ENCODE peak calls at places on chromosomes 16 and 17, in seven cellular contexts. Y is endothelial cell of umbilical vein, I is HL-60, E is transverse colon, B is suprapubic skin, M is GM23338, R is HCT116. S is an unnamed sample.
A peak's percentile ranks its signal among the peaks of the same experiment; 100 is the strongest.

GRCh38 chr17:6261496-6261895 is 173.4 kb downstream of the AIPL1 start:
- DNase-seq in Y (no peak), I (no peak), E (no peak), B (no peak), M (peak; percentile 22), R (no peak), S (no peak)

GRCh38 chr17:64460955-64461354 is 12.0 kb downstream of the MILR1 start:
- DNase-seq in Y (peak; percentile 70), I (no peak), E (no peak), B (no peak), M (no peak), R (no peak), S (no peak)

GRCh38 chr17:21513012-21513570 is 136.9 kb downstream of the KCNJ12 start:
- DNase-seq in Y (peak; percentile 64), I (peak; percentile 68), E (peak; percentile 77), B (peak; percentile 90), M (peak; percentile 88), R (peak; percentile 57), S (peak; percentile 62)

GRCh38 chr17:29570521-29570920 is 2.0 kb downstream of the TP53I13 start:
- DNase-seq in Y (no peak), I (no peak), E (peak; percentile 49), B (peak; percentile 77), M (no peak), R (no peak), S (no peak)

GRCh38 chr16:10466861-10467260 is 81.0 kb downstream of the ATF7IP2 start:
- DNase-seq in Y (no peak), I (no peak), E (no peak), B (no peak), M (no peak), R (no peak), S (no peak)

GRCh38 chr16:28162326-28162877 is 49.4 kb downstream of the XPO6 start:
- DNase-seq in Y (no peak), I (no peak), E (no peak), B (no peak), M (no peak), R (no peak), S (no peak)

GRCh38 chr17:76544123-76544915 is 4.5 kb downstream of the PRCD start:
- DNase-seq in Y (no peak), I (no peak), E (no peak), B (no peak), M (peak; percentile 27), R (no peak), S (no peak)

GRCh38 chr16:60755907-60756306 is 1280.3 kb downstream of the CDH8 start:
- DNase-seq in Y (no peak), I (no peak), E (no peak), B (no peak), M (no peak), R (no peak), S (no peak)

GRCh38 chr16:66712512-66712911 is 16.0 kb upstream of the CMTM4 start:
- DNase-seq in Y (no peak), I (no peak), E (no peak), B (no peak), M (no peak), R (no peak), S (no peak)

GRCh38 chr17:60390881-60391418 is 983 bp downstream of the USP32 start:
- DNase-seq in Y (peak; percentile 81), I (peak; percentile 32), E (peak; percentile 38), B (no peak), M (no peak), R (no peak), S (peak; percentile 29)

GRCh38 chr16:87483481-87483880 is 9.3 kb downstream of the ZCCHC14 start:
- DNase-seq in Y (no peak), I (no peak), E (no peak), B (no peak), M (no peak), R (no peak), S (no peak)

GRCh38 chr17:2444382-2444781 is 43.5 kb upstream of the MNT start:
- DNase-seq in Y (no peak), I (no peak), E (no peak), B (no peak), M (no peak), R (no peak), S (no peak)

GRCh38 chr17:77602062-77602746 is 356.3 kb upstream of the TNRC6C start:
- DNase-seq in Y (no peak), I (no peak), E (peak; percentile 46), B (peak; percentile 85), M (no peak), R (no peak), S (peak; percentile 85)

GRCh38 chr17:48492401-48493298 is 38.2 kb downstream of the HOXB1 start:
- DNase-seq in Y (peak; percentile 62), I (no peak), E (peak; percentile 80), B (peak; percentile 85), M (peak; percentile 72), R (no peak), S (peak; percentile 49)

GRCh38 chr17:67227488-67227887 is 17.5 kb downstream of the HELZ start:
- DNase-seq in Y (no peak), I (no peak), E (no peak), B (no peak), M (no peak), R (no peak), S (no peak)

GRCh38 chr16:73956592-73957495 is 339.8 kb upstream of the PSMD7 start:
- DNase-seq in Y (peak; percentile 53), I (peak; percentile 56), E (peak; percentile 69), B (no peak), M (peak; percentile 87), R (peak; percentile 32), S (peak; percentile 49)

DNA sequence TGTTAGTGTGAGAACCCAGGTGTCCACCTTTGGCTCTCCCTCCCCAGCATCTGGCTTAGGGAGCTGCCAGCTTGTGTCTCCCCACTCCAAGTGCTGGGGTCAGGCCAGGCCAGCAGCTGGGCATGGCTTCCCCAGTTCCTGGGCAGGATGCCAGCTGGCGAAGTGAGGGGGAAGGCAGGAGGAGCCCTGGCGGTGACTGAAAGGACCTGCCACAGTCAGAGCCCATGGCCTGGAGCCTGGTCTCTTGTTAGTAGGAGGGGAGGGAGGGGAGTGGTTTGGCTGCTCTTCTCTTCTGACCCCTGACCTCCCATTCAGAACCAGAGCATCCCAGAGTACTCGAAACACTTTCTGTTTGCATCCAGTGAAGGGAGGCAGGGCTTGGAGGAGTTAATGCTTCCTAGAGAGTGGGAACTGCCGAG is 586 bp downstream of the CHD3 start:
- DNase-seq in Y (peak; percentile 93), I (peak; percentile 81), E (peak; percentile 96), B (peak; percentile 97), M (peak; percentile 62), R (peak; percentile 74), S (peak; percentile 96)
- TF ChIP-seq POLR2AphosphoS5 in Y (peak; percentile 35), I (peak; percentile 44), E (peak; percentile 88), B (peak; percentile 22), M (no peak), R (peak; percentile 50), S (peak; percentile 97)

GRCh38 chr16:55248494-55248893 is 75.5 kb upstream of the IRX6 start:
- DNase-seq in Y (no peak), I (no peak), E (peak; percentile 31), B (no peak), M (no peak), R (no peak), S (no peak)
- H3K4me3 ChIP-seq in Y (no peak overlapping the region), I (no peak overlapping the region), E (no peak overlapping the region), B (no peak overlapping the region), M (no peak overlapping the region), R (no peak overlapping the region), S (no peak overlapping the region)

GRCh38 chr16:5026664-5027063 is 7.1 kb downstream of the NAGPA start:
- DNase-seq in Y (no peak), I (no peak), E (no peak), B (no peak), M (no peak), R (no peak), S (no peak)
- TF ChIP-seq POLR2AphosphoS5 in Y (no peak), I (no peak), E (no peak), B (no peak), M (no peak), R (no peak), S (no peak)

GRCh38 chr16:30416624-30417298 is 9.4 kb downstream of the ZNF771 start:
- DNase-seq in Y (no peak), I (no peak), E (no peak), B (no peak), M (peak; percentile 18), R (no peak), S (no peak)
- H3K4me3 ChIP-seq in Y (no peak overlapping the region), I (peak overlapping the region; percentile 52), E (peak overlapping the region; percentile 64), B (peak overlapping the region; percentile 78), M (peak overlapping the region; percentile 62), R (no peak overlapping the region), S (no peak overlapping the region)

DNA sequence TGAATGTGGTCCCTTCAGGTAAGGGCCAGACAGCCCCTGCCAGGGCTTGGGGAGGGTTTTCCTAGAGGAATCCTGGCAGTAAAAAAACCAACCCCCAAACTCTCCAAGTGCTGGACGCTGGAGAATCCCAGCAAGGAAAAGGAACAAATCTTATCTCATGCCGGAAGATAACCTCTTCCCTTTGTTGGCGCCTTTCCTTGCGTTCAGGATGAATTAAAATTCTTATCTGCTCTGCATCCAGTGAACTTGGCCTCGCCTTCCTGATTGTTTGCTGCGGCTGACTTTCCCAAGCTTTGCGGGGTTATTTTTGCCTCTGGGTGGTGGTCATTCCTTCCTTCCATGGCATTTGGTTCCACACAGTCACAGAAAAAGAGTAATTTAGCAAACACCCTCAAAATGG is 77.6 kb downstream of the MRC2 start:
- DNase-seq in Y (peak; percentile 80), I (no peak), E (no peak), B (no peak), M (no peak), R (no peak), S (no peak)
- TF ChIP-seq POLR2AphosphoS5 in Y (peak; percentile 56), I (no peak), E (no peak), B (no peak), M (no peak), R (no peak), S (no peak)